ENCODE peak calls at places on chromosomes 13 and 19, in eight cellular contexts. K, L, Y, T, D, M, I and E are unnamed samples.

GRCh38 chr19:47505506-47505905 is 9.4 kb downstream of the NAPA start:
- DNase-seq in D (no peak), L (no peak), Y (no peak), K (no peak), I (no peak), M (no peak), T (no peak), E (no peak)

GRCh38 chr13:35631666-35632065 is 155.2 kb upstream of the MAB21L1 start:
- DNase-seq in L (no peak), K (no peak), M (no peak), Y (no peak), T (no peak), I (no peak), D (no peak), E (no peak)

GRCh38 chr13:112967666-112968379 is 1.2 kb upstream of the MCF2L start:
- DNase-seq in D (no peak), I (no peak), Y (peak), T (no peak), L (no peak), K (no peak), M (no peak), E (no peak)

GRCh38 chr19:40797166-40797962 is 1.6 kb upstream of the EGLN2 start:
- DNase-seq in M (no peak), T (no peak), I (no peak), D (no peak), K (no peak), L (no peak), Y (no peak), E (no peak)

GRCh38 chr19:33300016-33300981 is 2.0 kb downstream of the CEBPA start:
- DNase-seq in L (no peak), M (no peak), K (no peak), Y (no peak), D (no peak), I (no peak), T (no peak), E (no peak)

GRCh38 chr19:623974-624373 is 9.4 kb downstream of the POLRMT start:
- DNase-seq in I (peak), L (no peak), K (no peak), T (peak), D (peak), M (no peak), Y (peak), E (no peak)

GRCh38 chr19:18710186-18710585 is 26.7 kb downstream of the CRTC1 start:
- DNase-seq in K (no peak), I (no peak), L (no peak), T (no peak), Y (no peak), D (no peak), M (no peak), E (no peak)

GRCh38 chr19:37506387-37507166 is at the start of gene ZNF793:
- DNase-seq in M (peak), K (no peak), L (no peak), I (no peak), T (peak), Y (peak), D (no peak), E (no peak)

GRCh38 chr13:41649659-41650058 is 192.3 kb downstream of the RGCC start:
- DNase-seq in D (peak), K (no peak), L (peak), I (no peak), T (peak), M (no peak), Y (peak), E (no peak)

GRCh38 chr19:46704379-46705076 is 12.4 kb downstream of the PRKD2 start:
- DNase-seq in T (no peak), K (peak), I (peak), L (peak), D (peak), Y (peak), M (peak), E (peak)

GRCh38 chr19:41325947-41326706 is 16.2 kb downstream of the CCDC97 start:
- DNase-seq in L (peak), K (no peak), T (peak), M (no peak), D (no peak), Y (no peak), I (no peak), E (no peak)

GRCh38 chr19:44890366-44891015 is 563 bp upstream of the TOMM40 start:
- DNase-seq in D (peak), I (peak), M (no peak), L (peak), Y (no peak), K (peak), T (peak), E (peak)

GRCh38 chr13:58804832-58805231 is 1173.3 kb downstream of the PCDH17 start:
- DNase-seq in D (no peak), M (no peak), Y (no peak), T (no peak), I (no peak), K (no peak), L (no peak), E (no peak)

GRCh38 chr13:98293570-98294142 is 116.6 kb upstream of the RNF113B start:
- DNase-seq in L (peak), I (no peak), Y (no peak), K (no peak), M (no peak), D (no peak), T (peak), E (no peak)

GRCh38 chr13:73833331-73834070 is 300.7 kb downstream of the KLF12 start:
- DNase-seq in I (no peak), Y (no peak), T (no peak), M (no peak), K (no peak), L (no peak), D (no peak), E (no peak)

GRCh38 chr13:42355841-42356575 is 84.1 kb downstream of the AKAP11 start:
- DNase-seq in D (no peak), Y (no peak), I (no peak), K (no peak), L (no peak), M (no peak), T (no peak), E (no peak)

GRCh38 chr19:33214621-33215020 is 11.0 kb downstream of the SLC7A10 start:
- DNase-seq in M (no peak), K (peak), Y (peak), T (peak), D (peak), I (peak), L (peak), E (no peak)

GRCh38 chr13:107374038-107374437 is 806.1 kb upstream of the ARGLU1 start:
- DNase-seq in D (no peak), L (no peak), I (peak), M (no peak), K (no peak), T (peak), Y (no peak), E (no peak)

GRCh38 chr19:34493038-34493648 is 11.6 kb downstream of the WTIP start:
- DNase-seq in M (no peak), Y (no peak), T (no peak), K (no peak), L (no peak), I (no peak), D (no peak), E (no peak)

GRCh38 chr13:30576528-30576927 is 41.2 kb upstream of the USPL1 start:
- DNase-seq in D (peak), M (peak), Y (no peak), K (no peak), I (no peak), T (peak), L (peak), E (no peak)

GRCh38 chr19:14404322-14404721 is 14.8 kb downstream of the DDX39A start:
- DNase-seq in L (no peak), I (no peak), Y (no peak), M (no peak), K (no peak), D (no peak), T (no peak), E (no peak)

GRCh38 chr13:51303063-51303552 is 36.4 kb upstream of the SERPINE3 start:
- DNase-seq in T (no peak), L (no peak), M (no peak), D (no peak), Y (peak), I (no peak), K (no peak), E (no peak)

GRCh38 chr13:76708138-76708537 is 178.1 kb downstream of the KCTD12 start:
- DNase-seq in M (no peak), I (no peak), T (no peak), D (no peak), K (peak), Y (no peak), L (no peak), E (no peak)

GRCh38 chr19:3471954-3472655 is 8.2 kb downstream of the SMIM24 start:
- DNase-seq in D (peak), I (no peak), K (no peak), L (peak), Y (peak), M (no peak), T (no peak), E (no peak)

GRCh38 chr19:56988271-56988670 is 131.5 kb upstream of the USP29 start:
- DNase-seq in I (no peak), K (no peak), T (no peak), D (no peak), L (no peak), M (no peak), Y (no peak), E (no peak)

GRCh38 chr13:28754698-28755545 is 36.2 kb upstream of the SLC46A3 start:
- DNase-seq in T (peak), L (peak), K (no peak), M (no peak), D (no peak), Y (no peak), I (no peak), E (no peak)

GRCh38 chr13:111418101-111418500 is 97.7 kb downstream of the TEX29 start:
- DNase-seq in T (no peak), D (no peak), I (no peak), L (no peak), K (no peak), Y (no peak), M (no peak), E (no peak)

GRCh38 chr13:86080340-86080995 is 281.2 kb upstream of the SLITRK6 start:
- DNase-seq in D (no peak), T (peak), Y (no peak), K (no peak), L (peak), I (no peak), M (no peak), E (no peak)

GRCh38 chr13:108859202-108860012 is 230.0 kb downstream of the MYO16 start:
- DNase-seq in Y (no peak), T (peak), I (no peak), M (no peak), L (peak), D (no peak), K (no peak), E (no peak)

GRCh38 chr13:111614009-111614408 is 293.6 kb downstream of the TEX29 start:
- DNase-seq in T (no peak), M (no peak), L (no peak), Y (no peak), I (no peak), D (no peak), K (no peak), E (no peak)

GRCh38 chr19:17632577-17632976 is 55.6 kb downstream of the UNC13A start:
- DNase-seq in T (no peak), M (no peak), L (no peak), I (no peak), D (no peak), Y (no peak), K (no peak), E (no peak)